ENCODE peak calls at places on chromosomes 1 and 21, in four cellular contexts. W is CD8-positive, alpha-beta memory T cell; N is K562; V is neuronal stem cell. X is an unnamed sample.
A peak's percentile ranks its signal among the peaks of the same experiment; 100 is the strongest.

GRCh38 chr1:235112297-235113182 is 16.1 kb downstream of the TOMM20 start:
- DNase-seq in W (no peak), N (no peak), V (no peak), X (no peak)

GRCh38 chr1:115189814-115190541 is 100.7 kb upstream of the TSPAN2 start:
- DNase-seq in W (no peak), N (no peak), V (no peak), X (peak; percentile 97)

GRCh38 chr1:32094721-32095521 is 12.9 kb upstream of the KPNA6 start:
- DNase-seq in W (no peak), N (no peak), V (no peak), X (no peak)

GRCh38 chr1:1034438-1034759 is 14.5 kb downstream of the AGRN start:
- DNase-seq in W (no peak), N (no peak), V (no peak), X (no peak)

GRCh38 chr1:226444901-226445300 is 37.0 kb upstream of the PARP1 start:
- DNase-seq in W (peak; percentile 42), N (no peak), V (no peak), X (no peak)

GRCh38 chr21:20729376-20729775 is 268.8 kb upstream of the NCAM2 start:
- DNase-seq in W (no peak), N (no peak), V (no peak), X (peak; percentile 19)

GRCh38 chr1:155034318-155035208 is 939 bp downstream of the DCST1 start:
- DNase-seq in W (no peak), N (no peak), V (no peak), X (no peak)

GRCh38 chr1:56472860-56473259 is 106.5 kb downstream of the PLPP3 start:
- DNase-seq in W (no peak), N (no peak), V (no peak), X (no peak)

GRCh38 chr1:86416343-86416742 is 7.6 kb upstream of the CLCA2 start:
- DNase-seq in W (no peak), N (peak; percentile 6), V (no peak), X (peak; percentile 45)

GRCh38 chr1:114671011-114671938 is 1.4 kb upstream of the DENND2C start:
- DNase-seq in W (no peak), N (no peak), V (no peak), X (peak; percentile 36)

GRCh38 chr1:207073906-207074820 is 14.5 kb upstream of the C4BPB start:
- DNase-seq in W (no peak), N (no peak), V (no peak), X (peak; percentile 91)

GRCh38 chr1:226342656-226343055 is 33.7 kb upstream of the LIN9 start:
- DNase-seq in W (no peak), N (no peak), V (no peak), X (no peak)

GRCh38 chr21:35352066-35352770 is 303.1 kb upstream of the RUNX1 start:
- DNase-seq in W (no peak), N (no peak), V (no peak), X (peak; percentile 55)

GRCh38 chr1:174258148-174258550 is 98.8 kb downstream of the RABGAP1L start:
- DNase-seq in W (peak; percentile 25), N (peak; percentile 65), V (peak; percentile 29), X (peak; percentile 23)

GRCh38 chr1:89950703-89951102 is 44.2 kb upstream of the ZNF326 start:
- DNase-seq in W (no peak), N (no peak), V (no peak), X (no peak)
- H3K4me1 ChIP-seq in W (no peaks in the 10 kb centered on the region), N (peaks cover 55% of the 10 kb centered on the region), V (no peaks in the 10 kb centered on the region), X (peaks cover 19% of the 10 kb centered on the region)

DNA sequence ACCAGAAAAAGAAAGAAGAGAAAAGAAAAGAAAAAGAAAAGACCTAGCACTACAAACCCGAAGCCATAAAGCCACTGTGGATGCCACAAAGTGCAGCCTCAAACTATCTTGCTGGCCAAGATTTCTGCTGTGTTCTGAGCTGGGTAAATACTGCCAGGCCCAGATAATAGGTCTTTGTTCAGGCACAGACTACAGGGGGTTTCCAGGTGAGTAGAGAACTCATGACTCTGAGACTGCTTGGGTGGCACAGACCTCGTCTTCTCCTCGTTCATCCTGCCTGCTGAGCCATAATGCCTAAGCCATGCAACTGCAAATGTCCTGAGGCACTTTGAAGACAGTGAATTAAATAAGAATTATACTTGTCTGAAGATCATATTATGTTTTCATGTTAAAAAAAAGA is 651.8 kb downstream of the LMO4 start:
- DNase-seq in W (no peak), N (no peak), V (no peak), X (peak; percentile 47)
- H3K4me1 ChIP-seq in W (no peaks in the 10 kb centered on the region), N (no peaks in the 10 kb centered on the region), V (no peaks in the 10 kb centered on the region), X (peaks cover 32% of the 10 kb centered on the region)

DNA sequence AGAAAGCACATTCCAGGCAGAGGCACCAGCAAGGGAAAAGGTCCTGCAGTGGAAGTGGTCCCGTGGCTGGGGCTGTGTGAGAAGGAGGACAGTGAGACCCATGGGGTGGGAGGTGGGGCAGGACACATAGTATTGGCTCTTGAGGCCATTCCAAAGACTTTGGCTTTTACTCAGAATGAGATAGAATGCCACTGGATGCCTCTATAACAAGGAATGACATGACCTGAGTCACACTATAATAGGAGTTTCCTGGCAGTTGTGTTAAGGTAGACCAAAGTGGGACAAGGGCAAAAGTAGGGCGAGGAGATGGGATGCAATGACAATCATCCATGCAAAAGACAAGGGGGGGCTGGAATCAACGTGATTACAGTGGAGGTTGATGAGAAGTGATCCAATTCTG is 24.7 kb upstream of the LAMC2 start:
- DNase-seq in W (no peak), N (no peak), V (no peak), X (no peak)
- H3K4me1 ChIP-seq in W (no peaks in the 10 kb centered on the region), N (no peaks in the 10 kb centered on the region), V (peaks cover 7% of the 10 kb centered on the region), X (peaks cover 65% of the 10 kb centered on the region)

DNA sequence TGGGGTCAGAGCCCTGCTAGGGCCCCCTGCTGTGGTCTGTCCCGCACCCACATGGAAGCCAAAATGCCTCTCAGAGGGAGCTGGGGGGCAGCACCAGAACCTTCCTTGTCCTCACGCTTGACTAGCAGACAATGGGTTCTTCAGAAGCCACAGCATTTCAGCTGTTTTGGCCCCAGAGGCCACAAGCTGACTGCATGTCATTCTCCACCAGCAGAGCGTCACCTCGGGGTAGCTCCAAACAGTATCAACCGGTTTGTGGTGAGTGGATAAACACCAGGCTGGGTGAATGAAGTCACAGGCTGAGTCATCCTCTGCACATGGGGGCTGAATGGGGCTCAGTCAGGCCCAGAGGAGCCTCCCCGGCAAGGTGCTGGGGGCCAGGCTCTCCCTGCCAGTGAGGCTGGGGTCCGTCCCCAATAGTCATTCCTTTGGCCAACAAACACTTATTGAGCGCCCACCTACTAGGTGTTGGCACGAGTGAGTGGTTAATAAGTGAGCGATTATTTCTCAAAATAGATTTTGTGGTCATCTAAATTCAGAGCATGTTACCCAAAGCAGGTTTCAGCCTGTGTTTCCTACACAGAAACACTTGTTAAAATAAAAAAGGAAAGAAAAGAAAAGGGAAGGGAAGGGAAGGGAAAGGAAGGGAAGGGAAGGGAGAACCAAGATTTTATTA is 9.1 kb downstream of the OLIG1 start:
- DNase-seq in W (no peak), N (peak; percentile 68), V (no peak), X (peak; percentile 31)
- H3K4me1 ChIP-seq in W (no peaks in the 10 kb centered on the region), N (peaks cover 9% of the 10 kb centered on the region), V (peaks cover 17% of the 10 kb centered on the region), X (no peaks in the 10 kb centered on the region)

DNA sequence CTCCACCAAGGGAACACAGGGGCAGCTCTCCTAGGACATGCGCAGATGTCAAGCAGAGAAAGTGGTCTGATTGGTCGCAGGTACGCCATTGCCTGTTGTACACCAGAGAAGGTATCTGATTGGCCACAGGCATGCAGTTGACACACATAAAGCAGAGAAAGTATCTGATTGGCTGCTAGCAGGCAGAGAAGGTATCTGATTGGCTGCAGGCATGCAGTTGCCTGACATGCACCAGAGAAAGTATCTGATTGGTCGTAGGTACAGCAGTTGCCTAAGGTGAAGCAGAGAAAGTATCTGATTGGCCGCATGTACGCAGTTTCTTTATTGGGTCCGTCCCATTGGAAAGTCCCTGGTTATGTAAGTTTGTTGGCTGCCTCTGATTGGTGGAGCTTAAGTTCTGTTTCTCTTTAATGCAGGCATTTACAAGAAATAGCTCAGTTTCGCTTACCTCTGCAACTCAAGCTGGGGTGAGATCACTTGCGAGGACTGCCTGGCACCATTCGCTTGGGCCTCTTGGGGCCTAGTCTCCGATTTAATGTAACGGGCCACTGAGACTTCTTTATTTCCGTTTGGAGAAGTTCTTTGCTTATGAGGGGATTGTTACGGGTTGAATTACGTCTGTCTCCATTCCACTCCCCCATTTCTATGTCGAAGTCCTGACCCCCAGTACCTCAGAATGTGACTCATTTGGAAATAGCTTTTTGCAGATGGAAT is 74.2 kb downstream of the SIK1 start:
- DNase-seq in W (no peak), N (peak; percentile 54), V (no peak), X (no peak)
- H3K4me1 ChIP-seq in W (no peaks in the 10 kb centered on the region), N (no peaks in the 10 kb centered on the region), V (peaks cover 2% of the 10 kb centered on the region), X (no peaks in the 10 kb centered on the region)